ENCODE peak calls at places on chromosomes 12 and 14, in four cellular contexts. M, F, L and O are unnamed samples.

GRCh38 chr12:52628841-52629240 is 10.5 kb upstream of the KRT73 start:
- DNase-seq in L (no peak), F (no peak), M (no peak), O (no peak)

GRCh38 chr12:27667540-27667939 is 28.7 kb upstream of the REP15 start:
- DNase-seq in F (no peak), M (no peak), L (no peak), O (no peak)

GRCh38 chr12:29072631-29073030 is 76.4 kb upstream of the FAR2 start:
- DNase-seq in M (no peak), L (no peak), F (no peak), O (no peak)

GRCh38 chr14:32509632-32510187 is 180.6 kb downstream of the AKAP6 start:
- DNase-seq in L (no peak), F (no peak), M (no peak), O (no peak)

GRCh38 chr12:28899951-28900350 is 249.1 kb upstream of the FAR2 start:
- DNase-seq in F (no peak), L (no peak), M (no peak), O (no peak)

GRCh38 chr12:21879312-21879711 is 61.9 kb downstream of the ABCC9 start:
- DNase-seq in F (no peak), L (no peak), M (no peak), O (no peak)

GRCh38 chr12:95583933-95584332 is 32.7 kb upstream of the USP44 start:
- DNase-seq in F (no peak), M (no peak), L (no peak), O (no peak)

GRCh38 chr12:53046655-53047220 is 3.1 kb upstream of the TNS2 start:
- DNase-seq in F (peak), M (no peak), L (no peak), O (no peak)

GRCh38 chr12:76636141-76636692 is 76.6 kb upstream of the OSBPL8 start:
- DNase-seq in L (no peak), M (peak), F (no peak), O (no peak)

GRCh38 chr14:89248430-89249295 is 168.4 kb downstream of the FOXN3 start:
- DNase-seq in M (no peak), L (no peak), F (no peak), O (no peak)

GRCh38 chr12:69527506-69528272 is 57.5 kb downstream of the FRS2 start:
- DNase-seq in F (no peak), L (no peak), M (no peak), O (no peak)

GRCh38 chr12:131896811-131897270 is 2.4 kb downstream of the ULK1 start:
- DNase-seq in M (no peak), F (no peak), L (no peak), O (no peak)

GRCh38 chr14:25231006-25231405 is 181.1 kb upstream of the STXBP6 start:
- DNase-seq in M (no peak), L (no peak), F (no peak), O (no peak)

GRCh38 chr14:79576434-79576833 is 634.9 kb downstream of the DIO2 start:
- DNase-seq in L (no peak), F (no peak), M (no peak), O (no peak)

GRCh38 chr12:101564912-101565311 is 29.9 kb upstream of the MYBPC1 start:
- DNase-seq in M (peak), L (no peak), F (no peak), O (no peak)

GRCh38 chr14:33542338-33543290 is 408.3 kb downstream of the EGLN3 start:
- DNase-seq in M (no peak), L (no peak), F (no peak), O (no peak)

GRCh38 chr14:104926619-104927431 is 2.1 kb downstream of the PLD4 start:
- DNase-seq in M (no peak), L (peak), F (no peak), O (peak)

GRCh38 chr12:57347284-57347683 is 83.6 kb downstream of the R3HDM2 start:
- DNase-seq in M (no peak), F (no peak), L (no peak), O (no peak)

GRCh38 chr12:57340104-57340503 is 89.1 kb upstream of the STAC3 start:
- DNase-seq in F (peak), L (no peak), M (peak), O (no peak)

GRCh38 chr12:57342207-57342691 is 88.6 kb downstream of the R3HDM2 start:
- DNase-seq in F (no peak), L (no peak), M (no peak), O (no peak)

GRCh38 chr12:57343703-57344378 is 87.0 kb downstream of the R3HDM2 start:
- DNase-seq in M (no peak), L (no peak), F (no peak), O (no peak)

DNA sequence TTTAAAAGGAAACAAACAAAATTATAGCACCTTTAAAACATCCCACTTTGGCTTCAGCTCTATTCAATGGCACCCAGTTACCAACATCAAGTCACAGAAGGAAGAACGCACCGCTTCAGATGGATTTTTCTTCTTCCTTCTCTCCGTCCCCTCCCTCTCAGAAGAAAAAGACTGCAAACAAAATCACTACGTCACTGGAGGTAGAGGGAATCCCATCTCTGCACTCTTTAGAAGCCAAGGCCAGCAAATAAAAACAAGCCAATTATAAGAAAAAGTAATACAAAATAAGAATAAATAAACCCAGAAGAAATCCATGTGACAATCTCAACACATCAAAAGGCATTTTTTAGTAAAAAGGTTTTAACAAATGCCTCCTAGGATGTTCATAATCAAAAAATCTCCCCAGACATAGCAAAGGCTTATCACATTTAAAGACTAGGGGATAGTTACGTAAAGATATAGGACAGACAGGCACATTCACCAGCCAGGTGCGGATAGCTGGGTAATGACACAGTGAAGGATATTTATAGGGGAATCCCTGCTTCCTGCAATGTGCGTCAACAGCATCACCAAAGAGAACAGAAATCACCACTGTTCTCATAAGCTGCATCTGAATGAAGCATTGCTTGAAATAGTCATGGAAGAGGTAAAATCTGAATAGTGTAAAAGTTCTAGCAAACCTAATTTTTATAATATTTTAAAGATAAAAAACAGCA is 89.4 kb downstream of the R3HDM2 start:
- DNase-seq in F (no peak), M (no peak), L (no peak), O (no peak)
- TF ChIP-seq SPI1 in F (no peak), M (no peak), L (no peak), O (no peak)

DNA sequence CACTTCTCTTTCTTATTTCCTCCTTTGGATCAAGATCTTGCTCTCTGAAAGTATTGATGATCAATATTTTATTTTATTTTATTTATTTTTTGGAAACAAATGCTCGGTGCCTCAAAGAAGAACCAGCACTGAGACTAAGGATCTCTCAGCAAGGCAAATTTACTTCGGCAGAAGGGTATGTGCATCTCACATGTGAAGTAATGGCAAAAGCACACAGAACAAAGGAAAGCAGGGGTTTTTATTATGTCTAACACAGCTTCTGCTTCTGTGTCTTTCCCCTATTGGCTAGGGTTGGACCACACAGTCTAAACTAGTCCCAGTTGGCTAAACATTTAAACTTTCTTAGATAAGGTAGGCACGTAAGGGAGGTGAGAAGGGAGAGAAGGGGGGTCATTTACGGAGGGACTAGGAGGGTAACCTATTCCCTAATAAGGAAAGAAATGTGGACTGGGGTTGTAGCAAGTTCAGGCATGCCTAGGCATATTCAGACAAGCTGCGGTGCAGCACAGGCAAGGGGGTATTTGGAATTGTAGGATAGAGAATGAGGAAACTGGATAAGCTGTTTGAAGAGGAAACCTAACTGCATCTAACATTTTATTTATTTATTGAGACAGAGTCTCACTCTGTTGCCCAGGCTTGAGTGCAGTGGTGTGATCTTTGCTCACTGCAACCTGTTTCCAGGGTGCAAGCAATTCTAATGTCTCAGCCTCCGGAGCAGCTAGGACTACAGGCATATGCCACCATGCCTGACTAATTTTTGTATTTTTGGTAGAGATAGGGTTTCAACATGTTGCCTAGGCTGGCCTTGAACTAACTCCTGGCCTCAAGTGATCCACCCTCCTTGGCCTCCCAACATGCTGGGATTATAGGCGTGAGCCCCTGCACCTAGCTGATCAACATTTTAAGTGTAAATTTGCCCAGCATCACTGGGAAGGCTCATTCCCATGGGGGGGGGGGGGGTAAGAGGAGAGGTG is 90.0 kb upstream of the EIF5 start:
- DNase-seq in M (no peak), L (no peak), F (no peak), O (no peak)
- TF ChIP-seq POLR2AphosphoS5 in M (no peak), L (no peak), F (no peak), O (no peak)

DNA sequence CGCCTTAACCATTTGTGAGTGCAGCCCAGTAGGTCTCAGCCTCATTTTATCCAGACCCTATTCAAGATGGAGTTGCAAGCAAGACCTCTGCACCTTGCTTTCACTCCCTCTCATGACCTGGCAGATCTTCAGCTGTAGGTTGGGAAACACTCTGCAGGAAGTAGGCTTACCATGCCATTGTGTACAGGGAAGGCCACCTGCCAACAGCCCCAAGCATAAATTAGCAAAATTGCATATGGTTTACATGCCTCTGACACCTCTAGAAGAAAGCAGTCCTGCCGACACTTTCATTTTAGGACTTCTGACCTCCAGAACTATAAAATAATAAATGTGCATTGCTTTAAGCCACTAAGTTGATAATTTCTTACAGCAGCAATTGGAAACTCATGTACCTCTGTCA is 96.9 kb downstream of the SLC15A4 start:
- DNase-seq in F (no peak), M (no peak), L (no peak), O (no peak)
- TF ChIP-seq SPI1 in F (no peak), M (no peak), L (no peak), O (no peak)

DNA sequence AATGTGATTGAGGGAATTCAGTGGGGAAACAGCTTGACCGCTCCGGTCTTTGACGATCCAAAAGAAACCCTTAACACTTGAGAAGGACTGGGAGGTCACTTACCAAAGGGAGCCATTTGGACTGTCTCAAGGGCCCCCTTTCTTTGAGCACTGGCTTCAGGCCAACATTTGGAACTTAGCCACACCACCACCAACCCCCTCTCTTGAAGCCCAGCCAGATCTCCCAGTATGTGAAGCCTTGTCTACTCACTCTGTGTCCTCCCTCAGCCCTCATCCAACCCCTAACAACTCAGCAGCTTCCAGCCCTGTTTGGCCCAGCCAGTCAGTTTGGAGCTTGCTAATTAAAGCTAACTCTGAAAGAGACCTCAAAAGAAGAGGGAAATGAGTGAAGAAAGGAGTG is 3.7 kb upstream of the BLOC1S1 start:
- DNase-seq in L (no peak), M (no peak), F (no peak), O (no peak)
- TF ChIP-seq POLR2AphosphoS5 in L (no peak), M (no peak), F (no peak), O (no peak)

DNA sequence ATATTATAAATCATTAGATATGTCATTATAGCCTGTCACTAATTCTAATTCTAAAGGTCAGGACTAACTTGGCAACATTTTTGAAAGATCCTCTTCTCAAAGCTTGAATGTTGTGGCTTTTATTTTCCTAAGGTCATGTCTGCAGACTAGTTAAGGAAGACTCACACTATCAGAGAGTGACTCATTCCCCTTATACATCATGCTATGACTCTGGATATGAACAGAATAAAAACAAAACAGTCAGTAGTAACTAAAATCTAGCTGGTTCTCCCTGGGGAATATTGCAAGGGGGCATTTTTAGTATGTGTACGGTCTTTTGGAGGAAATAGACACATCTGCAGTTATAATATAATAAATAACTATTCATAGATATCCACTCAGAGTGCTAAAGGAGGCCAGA is 170.6 kb downstream of the SLC2A13 start:
- DNase-seq in M (no peak), L (no peak), F (no peak), O (no peak)
- TF ChIP-seq SPI1 in M (no peak), L (no peak), F (no peak), O (no peak)

DNA sequence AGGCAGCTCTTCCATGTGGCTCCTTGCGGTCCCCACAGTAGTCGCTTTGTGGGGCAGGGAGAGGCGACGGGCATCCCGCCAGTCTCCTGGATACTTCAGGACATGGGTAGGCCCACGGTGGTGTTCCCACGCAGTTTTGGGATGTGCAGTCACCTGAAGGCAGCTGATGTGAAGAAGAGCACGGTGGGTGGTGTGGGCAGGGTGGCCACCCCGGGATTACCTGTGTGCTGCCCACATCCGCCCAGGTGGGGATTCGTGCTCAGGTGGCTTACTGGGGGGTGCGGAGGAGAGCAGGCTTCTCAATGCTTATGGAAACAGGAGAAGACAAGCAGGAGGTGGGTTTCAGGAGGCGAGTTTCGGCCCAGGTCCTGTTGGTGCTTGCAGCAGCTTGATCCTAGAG is 28.4 kb upstream of the TDRD9 start:
- DNase-seq in F (no peak), M (no peak), L (no peak), O (no peak)
- TF ChIP-seq POLR2AphosphoS5 in F (no peak), M (no peak), L (no peak), O (no peak)

DNA sequence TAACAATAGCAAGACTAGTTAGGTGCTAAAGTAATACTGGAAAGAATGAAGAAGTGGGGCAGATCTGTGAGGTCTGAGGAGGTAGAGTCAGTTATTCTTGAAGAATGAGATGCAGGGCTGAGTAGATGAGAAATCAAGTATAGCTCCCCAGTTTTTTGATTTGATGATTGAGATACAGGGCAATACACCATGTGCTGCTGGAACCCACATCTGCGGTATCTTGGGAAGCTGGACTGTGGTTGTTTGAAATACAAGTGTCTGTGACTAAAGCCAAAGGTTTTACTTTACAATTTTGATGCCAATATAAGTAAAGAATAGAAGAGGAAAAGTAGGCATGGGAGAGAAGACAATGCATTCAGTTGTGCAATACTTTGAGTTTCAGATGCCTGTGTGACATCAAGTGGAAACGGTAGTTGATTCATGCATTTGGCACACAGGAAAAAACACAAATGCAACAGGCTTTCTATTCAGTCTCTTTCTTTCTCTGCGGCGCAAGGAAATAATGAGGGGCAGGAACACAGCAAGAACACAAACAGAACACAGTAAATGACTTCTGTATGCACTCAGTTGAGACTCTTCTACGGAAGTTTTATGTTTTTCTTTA is 190.2 kb upstream of the SLC38A2 start:
- DNase-seq in L (no peak), M (no peak), F (peak), O (no peak)
- TF ChIP-seq SPI1 in L (no peak), M (no peak), F (no peak), O (no peak)